ENCODE peak calls at places on chromosomes 3 and 15, in four cellular contexts. I is HFF-Myc, X is stomach, Q is cardiac muscle cell. C is an unnamed sample.

GRCh38 chr3:148955544-148956346 is 35.6 kb upstream of the GYG1 start:
- DNase-seq in X (peak), Q (peak), I (peak), C (peak)

GRCh38 chr3:28291577-28291976 is 50.2 kb downstream of the CMC1 start:
- DNase-seq in Q (no peak), X (no peak), I (no peak), C (no peak)

GRCh38 chr3:113165841-113166240 is 45.5 kb upstream of the BOC start:
- DNase-seq in X (no peak), I (no peak), Q (peak), C (no peak)

GRCh38 chr3:134449277-134449676 is 36.5 kb downstream of the ANAPC13 start:
- DNase-seq in Q (peak), X (peak), I (no peak), C (no peak)

GRCh38 chr3:10312391-10312790 is 8.5 kb downstream of the SEC13 start:
- DNase-seq in Q (no peak), X (no peak), I (no peak), C (no peak)

GRCh38 chr15:70329179-70329578 is 231.5 kb upstream of the TLE3 start:
- DNase-seq in X (no peak), Q (no peak), I (no peak), C (no peak)

GRCh38 chr3:12965999-12966846 is 107.0 kb downstream of the IQSEC1 start:
- DNase-seq in X (no peak), I (no peak), Q (no peak), C (no peak)

GRCh38 chr3:109132801-109133473 is 3.6 kb upstream of the C3orf85 start:
- DNase-seq in I (no peak), X (peak), Q (peak), C (no peak)

GRCh38 chr15:78040653-78041244 is 36.8 kb downstream of the TBC1D2B start:
- DNase-seq in Q (no peak), I (no peak), X (no peak), C (no peak)

GRCh38 chr3:43366880-43367279 is 80.5 kb downstream of the SNRK start:
- DNase-seq in I (no peak), X (no peak), Q (no peak), C (no peak)

GRCh38 chr15:70091649-70092461 is 5.9 kb downstream of the TLE3 start:
- DNase-seq in X (peak), Q (peak), I (no peak), C (no peak)

GRCh38 chr3:156620260-156620659 is 54.1 kb upstream of the TIPARP start:
- DNase-seq in Q (no peak), X (no peak), I (no peak), C (no peak)

GRCh38 chr15:40481671-40482070 is 10.9 kb downstream of the CHST14 start:
- DNase-seq in I (no peak), Q (peak), X (no peak), C (no peak)

GRCh38 chr3:75294124-75294523 is 370.0 kb upstream of the FRG2C start:
- DNase-seq in X (peak), I (peak), Q (peak), C (no peak)

GRCh38 chr3:72794079-72794478 is 54.2 kb downstream of the SHQ1 start:
- DNase-seq in Q (no peak), I (no peak), X (no peak), C (no peak)
- H3K4me3 ChIP-seq in Q (no peak), I (no peak), X (no peak), C (no peak)

DNA sequence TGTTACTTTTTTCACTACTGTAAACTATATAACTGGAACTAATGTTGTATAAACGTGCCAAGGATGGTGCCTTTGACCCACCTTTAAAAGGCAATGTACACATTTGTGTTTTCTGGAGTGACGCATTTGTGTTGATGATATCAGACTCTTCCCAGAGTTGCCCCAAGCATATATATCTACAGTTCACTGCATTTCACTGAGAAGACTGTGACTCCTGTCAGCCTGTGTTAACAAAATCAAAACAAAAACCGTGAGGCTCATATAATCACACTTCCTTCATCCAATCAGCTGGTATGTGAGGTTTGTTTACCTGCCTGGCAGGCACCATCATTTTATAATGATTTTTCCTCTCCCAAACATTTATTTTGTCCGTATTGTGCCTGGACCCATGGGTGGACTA is 117.6 kb upstream of the ROBO1 start:
- DNase-seq in Q (no peak), X (no peak), I (no peak), C (no peak)
- H3K4me3 ChIP-seq in Q (no peak), X (no peak), I (no peak), C (no peak)

DNA sequence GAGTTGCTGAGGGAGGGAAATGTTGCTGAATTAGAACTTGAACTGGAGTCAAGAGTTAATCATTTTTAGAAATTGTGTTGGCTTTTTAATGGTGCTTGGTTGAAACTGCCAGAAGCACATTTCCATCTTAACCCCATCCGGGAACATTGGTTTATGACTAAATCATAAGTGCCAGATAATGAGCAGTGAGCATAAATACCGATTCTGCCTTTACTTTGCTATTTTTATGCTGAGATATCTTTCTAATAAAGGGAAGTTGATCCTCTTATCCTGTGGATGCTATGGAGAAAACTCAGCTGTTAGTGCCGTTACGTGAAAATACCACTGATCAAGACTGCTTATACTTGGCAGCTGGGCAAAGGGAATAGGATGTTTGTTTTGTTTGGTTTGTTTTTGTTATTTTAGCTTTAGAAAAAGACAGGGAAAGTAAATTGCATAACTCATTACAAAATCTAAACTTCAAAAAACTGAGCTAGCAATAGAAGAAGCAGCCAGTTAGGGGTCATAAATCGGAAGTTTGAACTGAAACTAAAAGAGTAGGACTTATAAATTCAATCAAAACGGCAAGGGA is 813.1 kb downstream of the NAALADL2 start:
- DNase-seq in X (no peak), I (peak), Q (peak), C (no peak)
- H3K4me3 ChIP-seq in X (no peak), I (peak), Q (no peak), C (peak)

GRCh38 chr15:91928676-91929075 is 75.2 kb downstream of the SLCO3A1 start:
- DNase-seq in Q (no peak), I (no peak), X (no peak), C (no peak)

GRCh38 chr15:91924842-91925495 is 71.5 kb downstream of the SLCO3A1 start:
- DNase-seq in X (no peak), I (no peak), Q (no peak), C (no peak)

GRCh38 chr15:91929509-91929908 is 76.0 kb downstream of the SLCO3A1 start:
- DNase-seq in I (no peak), Q (peak), X (no peak), C (no peak)

GRCh38 chr15:91930092-91930491 is 76.6 kb downstream of the SLCO3A1 start:
- DNase-seq in X (no peak), Q (no peak), I (no peak), C (no peak)

DNA sequence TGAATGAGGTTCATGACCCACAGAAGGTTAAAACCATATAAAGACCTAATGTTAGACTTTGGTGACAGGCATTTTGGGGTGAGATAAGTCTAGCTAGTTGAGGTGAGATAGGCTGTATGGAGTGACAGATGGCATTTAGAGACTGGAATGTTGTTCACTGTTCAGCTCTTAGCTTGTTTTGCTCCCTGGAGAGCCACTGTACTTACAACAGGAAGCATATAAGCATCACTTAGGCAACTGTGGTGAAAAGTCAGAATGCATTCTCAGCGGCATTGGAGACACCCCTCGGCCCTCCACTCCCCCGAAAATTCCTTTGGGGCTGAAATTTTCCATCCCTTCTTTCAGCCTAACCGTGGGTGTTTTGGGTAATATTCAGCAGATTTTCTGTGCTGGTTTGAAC is 73.4 kb downstream of the SLCO3A1 start:
- DNase-seq in I (no peak), Q (peak), X (no peak), C (no peak)
- H3K4me3 ChIP-seq in I (no peak), Q (no peak), X (no peak), C (no peak)

GRCh38 chr15:92393994-92394326 is 279 bp downstream of the ST8SIA2 start:
- DNase-seq in I (no peak), Q (peak), X (no peak), C (no peak)

GRCh38 chr15:92394327-92395175 is 870 bp downstream of the ST8SIA2 start:
- DNase-seq in X (no peak), Q (no peak), I (no peak), C (no peak)

GRCh38 chr15:92393287-92393993 is at the start of gene ST8SIA2:
- DNase-seq in X (no peak), I (no peak), Q (peak), C (no peak)

GRCh38 chr15:92395176-92395521 is 1.5 kb downstream of the ST8SIA2 start:
- DNase-seq in I (no peak), X (no peak), Q (no peak), C (no peak)

DNA sequence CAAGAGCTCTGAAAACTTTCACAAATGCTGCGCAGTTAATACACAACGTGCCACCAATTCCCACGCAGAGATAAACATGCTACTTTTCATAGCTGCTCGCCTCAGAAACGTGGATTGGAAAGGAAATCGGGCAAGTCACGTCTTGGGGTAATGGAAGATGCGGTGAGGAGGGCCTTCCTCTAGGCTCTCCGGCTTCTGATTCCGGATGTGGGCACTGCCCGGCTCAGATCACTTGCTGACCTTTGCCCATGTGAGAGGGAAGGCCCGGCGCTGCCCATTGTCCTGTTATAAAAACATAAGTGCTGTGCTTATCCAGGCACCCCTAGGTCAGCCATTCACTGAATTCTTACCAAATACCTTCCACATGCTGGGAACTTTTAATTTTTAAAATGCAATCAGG is 1.9 kb downstream of the ST8SIA2 start:
- DNase-seq in Q (no peak), I (no peak), X (no peak), C (no peak)
- H3K4me3 ChIP-seq in Q (peak), I (no peak), X (no peak), C (no peak)

GRCh38 chr3:54120657-54121403 is 1.5 kb upstream of the CACNA2D3 start:
- DNase-seq in Q (peak), I (no peak), X (peak), C (no peak)

GRCh38 chr3:54123538-54124196 is 1.3 kb downstream of the CACNA2D3 start:
- DNase-seq in I (no peak), X (no peak), Q (peak), C (no peak)

GRCh38 chr3:54122046-54122801 is at the start of gene CACNA2D3:
- DNase-seq in I (no peak), Q (peak), X (peak), C (no peak)

GRCh38 chr3:54121404-54122045 is 827 bp upstream of the CACNA2D3 start:
- DNase-seq in Q (peak), X (no peak), I (no peak), C (no peak)

DNA sequence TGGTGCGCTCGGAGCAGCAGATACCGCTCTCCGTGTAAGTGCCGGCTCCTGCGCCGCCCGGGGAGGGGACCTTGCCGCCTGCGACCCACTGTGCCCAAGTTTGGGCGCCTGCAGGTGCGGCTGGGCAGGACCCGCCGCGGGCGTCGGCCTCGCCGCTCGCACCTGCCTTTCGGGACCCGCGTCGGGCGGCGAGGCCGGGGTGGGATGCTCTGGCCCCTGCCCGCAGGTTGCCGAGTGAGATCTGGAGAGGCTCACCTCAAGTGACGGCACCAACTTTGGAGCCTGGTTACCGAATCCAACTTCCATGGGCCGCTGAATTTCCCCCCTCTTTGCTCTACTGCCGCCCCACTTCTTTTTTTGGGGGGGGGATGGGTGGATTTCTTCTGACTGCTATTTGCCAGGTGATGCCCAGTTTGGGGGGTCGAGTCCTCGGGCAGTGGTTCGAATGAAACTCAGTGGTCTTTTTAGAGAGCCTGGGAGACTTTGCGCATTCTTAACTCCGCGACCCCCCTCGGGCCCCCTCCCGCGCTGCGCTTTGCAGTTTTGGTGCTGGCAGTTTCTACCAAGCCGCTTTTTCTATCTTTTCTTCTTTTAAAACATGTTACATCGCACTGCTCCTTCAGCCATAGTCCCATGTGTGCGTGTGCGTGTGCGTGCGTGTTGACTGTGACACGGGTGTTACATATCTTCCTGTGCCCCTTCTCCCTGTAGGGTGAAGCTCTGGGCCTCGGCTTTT is 618 bp downstream of the CACNA2D3 start:
- DNase-seq in I (no peak), Q (no peak), X (no peak), C (no peak)
- H3K4me3 ChIP-seq in I (no peak), Q (peak), X (peak), C (no peak)

GRCh38 chr3:89171681-89172080 is 64.3 kb downstream of the EPHA3 start:
- DNase-seq in Q (peak), I (no peak), X (no peak), C (no peak)
- H3K4me3 ChIP-seq in Q (no peak), I (no peak), X (no peak), C (no peak)

DNA sequence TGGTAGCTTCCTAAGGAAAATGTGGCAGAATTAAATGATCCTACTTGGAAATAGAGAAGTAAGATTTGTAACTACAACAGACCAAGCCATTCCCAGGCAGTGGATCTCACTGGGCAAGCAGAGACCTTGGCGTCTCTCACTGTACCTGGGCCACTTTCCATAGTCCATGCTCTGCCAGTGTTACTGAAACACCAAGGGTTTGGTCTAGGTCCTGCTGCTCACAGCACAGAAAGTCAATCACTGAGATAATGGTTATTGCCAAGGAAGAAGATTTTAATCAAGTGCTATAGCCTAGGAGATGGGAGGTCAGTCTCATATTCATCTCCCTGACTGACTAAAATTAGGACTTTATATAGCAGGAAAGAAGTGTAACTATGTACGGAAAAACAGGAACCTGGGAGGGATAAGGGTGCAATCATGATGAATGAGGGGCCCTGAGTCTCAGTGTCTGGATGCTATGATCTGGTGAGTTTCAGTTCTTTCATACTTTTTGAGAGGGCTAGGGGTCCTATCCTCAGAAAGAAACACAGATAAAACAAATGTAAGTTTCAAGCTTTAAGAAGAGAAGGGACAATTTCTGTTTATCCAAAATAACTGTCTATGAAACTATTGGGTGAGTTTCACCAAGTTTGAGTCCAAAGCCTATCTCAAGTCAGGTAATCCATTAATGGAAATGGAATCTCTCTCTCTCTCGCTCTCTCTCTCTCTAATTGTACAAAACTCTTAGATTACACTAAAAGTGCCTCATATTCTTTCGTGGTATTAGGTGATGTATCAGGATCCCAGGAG is 20.6 kb downstream of the GPR15 start:
- DNase-seq in I (no peak), X (no peak), Q (no peak), C (no peak)
- H3K4me3 ChIP-seq in I (no peak), X (no peak), Q (no peak), C (no peak)

GRCh38 chr3:16410659-16411058 is 102.8 kb downstream of the RFTN1 start:
- DNase-seq in Q (no peak), X (no peak), I (no peak), C (no peak)

GRCh38 chr3:16409032-16409431 is 104.5 kb downstream of the RFTN1 start:
- DNase-seq in I (no peak), Q (no peak), X (no peak), C (no peak)

GRCh38 chr3:16411450-16411849 is 102.0 kb downstream of the RFTN1 start:
- DNase-seq in X (no peak), I (no peak), Q (no peak), C (no peak)

GRCh38 chr3:16415911-16416310 is 97.6 kb downstream of the RFTN1 start:
- DNase-seq in Q (no peak), I (no peak), X (no peak), C (no peak)

DNA sequence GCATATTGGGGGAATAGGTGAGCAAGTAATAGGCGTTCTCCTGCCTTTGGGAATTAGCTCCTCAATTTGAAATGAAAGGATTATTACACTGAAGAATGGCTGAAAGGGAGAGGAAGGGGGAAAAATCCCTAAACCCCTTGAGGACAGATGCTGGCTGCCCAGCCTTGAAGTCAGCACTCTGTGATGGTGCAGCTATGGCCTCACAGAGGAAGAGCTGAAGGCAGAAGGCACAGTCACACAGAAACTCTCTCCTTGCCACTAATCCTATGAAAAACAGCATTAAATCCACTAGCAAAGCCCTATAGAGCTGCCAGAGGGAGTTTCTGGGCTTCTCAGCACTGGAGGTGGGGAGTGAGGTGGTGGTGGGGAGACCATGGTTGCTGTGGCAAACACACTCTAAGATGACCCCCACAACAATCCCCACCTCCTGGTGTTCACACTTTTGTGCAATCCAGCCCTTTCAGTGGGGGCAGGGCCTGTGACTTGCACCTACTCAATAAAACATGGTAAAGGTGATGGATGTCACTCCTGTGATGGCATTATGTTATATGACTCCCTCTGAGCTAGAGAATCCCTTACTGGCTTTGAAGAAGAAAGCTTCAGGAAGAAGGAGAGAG is 101.2 kb downstream of the RFTN1 start:
- DNase-seq in X (no peak), Q (no peak), I (no peak), C (no peak)
- H3K4me3 ChIP-seq in X (no peak), Q (no peak), I (no peak), C (no peak)

C was measured in BJ.